ENCODE peak calls at places on chromosomes 2 and 18, in five cellular contexts. S is iris pigment epithelial cell, J is NCI-H446, R is NAMALWA, A is mesenchymal stem cell. T is an unnamed sample.

GRCh38 chr18:45910405-45911023 is 56.6 kb downstream of the EPG5 start:
- DNase-seq in S (peak; percentile 56), J (no peak), R (peak; percentile 66), A (peak; percentile 53), T (peak; percentile 28)

GRCh38 chr2:239940861-239941570 is 84.1 kb downstream of the NDUFA10 start:
- DNase-seq in S (no peak), J (no peak), R (no peak), A (no peak), T (no peak)

GRCh38 chr2:80326214-80326613 is 21.7 kb upstream of the LRRTM1 start:
- DNase-seq in S (peak; percentile 38), J (no peak), R (peak; percentile 56), A (peak; percentile 58), T (peak; percentile 18)

GRCh38 chr18:79517322-79517721 is 121.6 kb downstream of the NFATC1 start:
- DNase-seq in S (no peak), J (no peak), R (peak; percentile 14), A (no peak), T (no peak)

GRCh38 chr2:84697895-84698294 is 181.6 kb downstream of the DNAH6 start:
- DNase-seq in S (peak; percentile 34), J (no peak), R (no peak), A (no peak), T (no peak)

GRCh38 chr2:36770542-36771287 is 74.2 kb downstream of the VIT start:
- DNase-seq in S (peak; percentile 66), J (no peak), R (peak; percentile 68), A (peak; percentile 12), T (no peak)

GRCh38 chr18:22471546-22472131 is 53.9 kb upstream of the CTAGE1 start:
- DNase-seq in S (peak; percentile 35), J (no peak), R (no peak), A (peak; percentile 71), T (no peak)

GRCh38 chr2:168935810-168936581 is 34.9 kb downstream of the G6PC2 start:
- DNase-seq in S (peak; percentile 89), J (no peak), R (no peak), A (peak; percentile 84), T (no peak)

GRCh38 chr18:64208531-64208930 is 59.6 kb upstream of the LINC00305 start:
- DNase-seq in S (no peak), J (no peak), R (no peak), A (no peak), T (no peak)

GRCh38 chr18:79540161-79540913 is 139.3 kb upstream of the CTDP1 start:
- DNase-seq in S (no peak), J (no peak), R (no peak), A (no peak), T (no peak)

GRCh38 chr2:26848336-26849055 is 564 bp downstream of the DPYSL5 start:
- DNase-seq in S (no peak), J (no peak), R (no peak), A (peak; percentile 12), T (peak; percentile 34)

GRCh38 chr2:1654696-1655374 is 89.5 kb downstream of the PXDN start:
- DNase-seq in S (no peak), J (no peak), R (no peak), A (no peak), T (no peak)

GRCh38 chr18:51614033-51614432 is 416.6 kb upstream of the MEX3C start:
- DNase-seq in S (peak; percentile 33), J (no peak), R (no peak), A (peak; percentile 1), T (no peak)

GRCh38 chr2:85308951-85309555 is 18.7 kb downstream of the TGOLN2 start:
- DNase-seq in S (no peak), J (peak; percentile 63), R (no peak), A (peak; percentile 28), T (no peak)

GRCh38 chr18:60667016-60667415 is 294.4 kb upstream of the MC4R start:
- DNase-seq in S (no peak), J (no peak), R (no peak), A (no peak), T (no peak)

GRCh38 chr2:198309673-198310280 is 505.4 kb downstream of the PLCL1 start:
- DNase-seq in S (peak; percentile 39), J (peak; percentile 7), R (peak; percentile 77), A (peak; percentile 52), T (peak; percentile 29)

GRCh38 chr2:60285476-60286316 is 267.8 kb downstream of the BCL11A start:
- DNase-seq in S (no peak), J (no peak), R (no peak), A (no peak), T (no peak)

GRCh38 chr2:148746973-148747372 is 102.4 kb downstream of the EPC2 start:
- DNase-seq in S (no peak), J (no peak), R (no peak), A (no peak), T (no peak)

GRCh38 chr2:227473019-227473461 is 1.1 kb downstream of the AGFG1 start:
- DNase-seq in S (no peak), J (no peak), R (peak; percentile 24), A (no peak), T (no peak)

GRCh38 chr2:24883946-24884345 is 36.1 kb downstream of the ADCY3 start:
- DNase-seq in S (peak; percentile 38), J (no peak), R (no peak), A (peak; percentile 59), T (peak; percentile 59)

GRCh38 chr2:18356676-18357075 is 203.8 kb downstream of the RDH14 start:
- DNase-seq in S (peak; percentile 63), J (no peak), R (no peak), A (peak; percentile 66), T (no peak)

GRCh38 chr2:234435836-234436481 is 60.9 kb downstream of the ARL4C start:
- DNase-seq in S (no peak), J (no peak), R (no peak), A (no peak), T (peak; percentile 90)

T was measured in cerebellum.